ENCODE peak calls at places on chromosomes 7 and 10, in four cellular contexts. N, W, G and Q are unnamed samples.

GRCh38 chr10:98058311-98058710 is 27.9 kb upstream of the CRTAC1 start:
- DNase-seq in N (no peak), W (no peak), G (no peak), Q (no peak)

GRCh38 chr10:132614431-132615341 is 77.1 kb downstream of the INPP5A start:
- DNase-seq in G (no peak), N (no peak), W (no peak), Q (no peak)

GRCh38 chr7:1977876-1978441 is 254.8 kb downstream of the MAD1L1 start:
- DNase-seq in W (no peak), G (no peak), N (no peak), Q (no peak)

GRCh38 chr7:146096994-146097393 is 19.6 kb upstream of the CNTNAP2 start:
- DNase-seq in G (peak; percentile 14), W (no peak), N (peak; percentile 20), Q (no peak)

GRCh38 chr7:112699725-112700513 is 90.3 kb downstream of the TMEM168 start:
- DNase-seq in G (no peak), N (no peak), W (no peak), Q (no peak)

GRCh38 chr7:8176370-8177081 is 85.4 kb downstream of the ICA1 start:
- DNase-seq in W (peak; percentile 56), G (no peak), N (peak; percentile 81), Q (peak; percentile 84)

GRCh38 chr10:112491144-112491543 is 44.1 kb downstream of the VTI1A start:
- DNase-seq in W (no peak), G (peak; percentile 48), N (no peak), Q (no peak)

GRCh38 chr10:91559170-91559569 is 73.7 kb downstream of the PPP1R3C start:
- DNase-seq in W (no peak), N (no peak), G (no peak), Q (no peak)

GRCh38 chr7:135224027-135224426 is 9.6 kb upstream of the STRA8 start:
- DNase-seq in G (no peak), W (no peak), N (peak; percentile 37), Q (no peak)

GRCh38 chr10:30877111-30877510 is 154.6 kb downstream of the ZNF438 start:
- DNase-seq in W (no peak), N (no peak), G (no peak), Q (no peak)

GRCh38 chr7:10704653-10705052 is 269.0 kb upstream of the PHF14 start:
- DNase-seq in G (no peak), W (no peak), N (no peak), Q (no peak)

GRCh38 chr10:561721-562120 is 127.7 kb downstream of the DIP2C start:
- DNase-seq in W (no peak), N (no peak), G (no peak), Q (peak; percentile 63)

GRCh38 chr10:44788147-44788819 is 122.9 kb upstream of the TMEM72 start:
- DNase-seq in N (no peak), W (no peak), G (peak; percentile 52), Q (no peak)

GRCh38 chr7:101378808-101379207 is 16.1 kb downstream of the COL26A1 start:
- DNase-seq in G (no peak), N (no peak), W (no peak), Q (no peak)

GRCh38 chr7:157339777-157340677 is 3.2 kb downstream of the DNAJB6 start:
- DNase-seq in G (peak; percentile 68), W (peak; percentile 62), N (peak; percentile 77), Q (peak; percentile 75)

GRCh38 chr10:12333382-12334185 is 15.8 kb upstream of the CAMK1D start:
- DNase-seq in G (peak; percentile 96), W (peak; percentile 34), N (no peak), Q (no peak)

GRCh38 chr7:100465702-100466311 is 1.7 kb upstream of the SPACDR start:
- DNase-seq in N (no peak), G (peak; percentile 73), W (no peak), Q (peak; percentile 22)

GRCh38 chr7:116298055-116298454 is 87.7 kb downstream of the TES start:
- DNase-seq in W (no peak), N (no peak), G (no peak), Q (no peak)

GRCh38 chr10:124351481-124352220 is 67.1 kb downstream of the OAT start:
- DNase-seq in W (no peak), N (no peak), G (no peak), Q (no peak)

GRCh38 chr7:6160191-6160623 is 112.2 kb downstream of the CYTH3 start:
- DNase-seq in G (peak; percentile 57), W (no peak), N (no peak), Q (no peak)

GRCh38 chr7:153657182-153657800 is 394.9 kb upstream of the DPP6 start:
- DNase-seq in G (no peak), N (no peak), W (no peak), Q (no peak)